ENCODE peak calls at places on chromosomes 13 and 19, in eight cellular contexts. One of them, this sample, is unnamed.

GRCh38 chr19:5131031-5131865 is 162.3 kb downstream of the KDM4B start:
- DNase-seq in caudate nucleus: no peak
- DNase-seq in lung: no peak
- DNase-seq in psoas muscle: no peak
- DNase-seq in nucleus accumbens: no peak
- DNase-seq in mesothelial cell of epicardium: no peak
- DNase-seq in activated CD4-positive, CD25-positive, alpha-beta regulatory T cell treated with anti-CD3 and anti-CD28 coated beads, Interleukin-2, amount 50 U/mL, for 72 hours: no peak
- DNase-seq in neural crest cell: no peak
- DNase-seq in this sample: no peak

GRCh38 chr13:90951663-90952062 is 395.8 kb upstream of the MIR17HG start:
- DNase-seq in neural crest cell: no peak
- DNase-seq in activated CD4-positive, CD25-positive, alpha-beta regulatory T cell treated with anti-CD3 and anti-CD28 coated beads, Interleukin-2, amount 50 U/mL, for 72 hours: no peak
- DNase-seq in lung: no peak
- DNase-seq in caudate nucleus: no peak
- DNase-seq in psoas muscle: no peak
- DNase-seq in mesothelial cell of epicardium: no peak
- DNase-seq in nucleus accumbens: no peak
- DNase-seq in this sample: no peak

GRCh38 chr13:18948664-18949488 is 232.7 kb downstream of the TUBA3C start:
- DNase-seq in caudate nucleus: no peak
- DNase-seq in mesothelial cell of epicardium: no peak
- DNase-seq in psoas muscle: no peak
- DNase-seq in lung: no peak
- DNase-seq in neural crest cell: no peak
- DNase-seq in activated CD4-positive, CD25-positive, alpha-beta regulatory T cell treated with anti-CD3 and anti-CD28 coated beads, Interleukin-2, amount 50 U/mL, for 72 hours: no peak
- DNase-seq in nucleus accumbens: no peak
- DNase-seq in this sample: no peak

GRCh38 chr13:109348514-109349340 is 437.7 kb downstream of the IRS2 start:
- DNase-seq in mesothelial cell of epicardium: no peak
- DNase-seq in lung: no peak
- DNase-seq in neural crest cell: no peak
- DNase-seq in caudate nucleus: no peak
- DNase-seq in activated CD4-positive, CD25-positive, alpha-beta regulatory T cell treated with anti-CD3 and anti-CD28 coated beads, Interleukin-2, amount 50 U/mL, for 72 hours: no peak
- DNase-seq in nucleus accumbens: no peak
- DNase-seq in psoas muscle: no peak
- DNase-seq in this sample: no peak

GRCh38 chr19:6733338-6734095 is 3.9 kb downstream of the GPR108 start:
- DNase-seq in psoas muscle: no peak
- DNase-seq in caudate nucleus: no peak
- DNase-seq in mesothelial cell of epicardium: no peak
- DNase-seq in lung: peak
- DNase-seq in nucleus accumbens: no peak
- DNase-seq in neural crest cell: no peak
- DNase-seq in activated CD4-positive, CD25-positive, alpha-beta regulatory T cell treated with anti-CD3 and anti-CD28 coated beads, Interleukin-2, amount 50 U/mL, for 72 hours: no peak
- DNase-seq in this sample: no peak

GRCh38 chr13:107124129-107124718 is 556.3 kb upstream of the ARGLU1 start:
- DNase-seq in psoas muscle: no peak
- DNase-seq in lung: no peak
- DNase-seq in caudate nucleus: no peak
- DNase-seq in activated CD4-positive, CD25-positive, alpha-beta regulatory T cell treated with anti-CD3 and anti-CD28 coated beads, Interleukin-2, amount 50 U/mL, for 72 hours: no peak
- DNase-seq in neural crest cell: no peak
- DNase-seq in nucleus accumbens: no peak
- DNase-seq in mesothelial cell of epicardium: no peak
- DNase-seq in this sample: no peak

GRCh38 chr19:2270157-2270571 is 11.8 kb downstream of the PEAK3 start:
- DNase-seq in psoas muscle: peak
- DNase-seq in nucleus accumbens: no peak
- DNase-seq in lung: peak
- DNase-seq in mesothelial cell of epicardium: no peak
- DNase-seq in caudate nucleus: no peak
- DNase-seq in activated CD4-positive, CD25-positive, alpha-beta regulatory T cell treated with anti-CD3 and anti-CD28 coated beads, Interleukin-2, amount 50 U/mL, for 72 hours: peak
- DNase-seq in neural crest cell: no peak
- DNase-seq in this sample: no peak

GRCh38 chr19:1555802-1556638 is 12.1 kb downstream of the MEX3D start:
- DNase-seq in psoas muscle: no peak
- DNase-seq in caudate nucleus: no peak
- DNase-seq in activated CD4-positive, CD25-positive, alpha-beta regulatory T cell treated with anti-CD3 and anti-CD28 coated beads, Interleukin-2, amount 50 U/mL, for 72 hours: no peak
- DNase-seq in neural crest cell: no peak
- DNase-seq in nucleus accumbens: no peak
- DNase-seq in mesothelial cell of epicardium: no peak
- DNase-seq in lung: no peak
- DNase-seq in this sample: no peak

GRCh38 chr13:99605417-99606321 is 104.4 kb downstream of the TM9SF2 start:
- DNase-seq in psoas muscle: peak
- DNase-seq in nucleus accumbens: no peak
- DNase-seq in lung: peak
- DNase-seq in neural crest cell: peak
- DNase-seq in caudate nucleus: no peak
- DNase-seq in activated CD4-positive, CD25-positive, alpha-beta regulatory T cell treated with anti-CD3 and anti-CD28 coated beads, Interleukin-2, amount 50 U/mL, for 72 hours: peak
- DNase-seq in mesothelial cell of epicardium: no peak
- DNase-seq in this sample: no peak

GRCh38 chr13:106061781-106062180 is 473.7 kb downstream of the EFNB2 start:
- DNase-seq in activated CD4-positive, CD25-positive, alpha-beta regulatory T cell treated with anti-CD3 and anti-CD28 coated beads, Interleukin-2, amount 50 U/mL, for 72 hours: no peak
- DNase-seq in psoas muscle: no peak
- DNase-seq in nucleus accumbens: no peak
- DNase-seq in mesothelial cell of epicardium: no peak
- DNase-seq in caudate nucleus: no peak
- DNase-seq in lung: no peak
- DNase-seq in neural crest cell: no peak
- DNase-seq in this sample: no peak

GRCh38 chr19:8057545-8058270 is 5.1 kb downstream of the CCL25 start:
- DNase-seq in psoas muscle: no peak
- DNase-seq in lung: no peak
- DNase-seq in caudate nucleus: no peak
- DNase-seq in activated CD4-positive, CD25-positive, alpha-beta regulatory T cell treated with anti-CD3 and anti-CD28 coated beads, Interleukin-2, amount 50 U/mL, for 72 hours: no peak
- DNase-seq in nucleus accumbens: no peak
- DNase-seq in mesothelial cell of epicardium: no peak
- DNase-seq in neural crest cell: no peak
- DNase-seq in this sample: no peak

GRCh38 chr19:3006075-3006767 is 22.9 kb downstream of the TLE2 start:
- DNase-seq in activated CD4-positive, CD25-positive, alpha-beta regulatory T cell treated with anti-CD3 and anti-CD28 coated beads, Interleukin-2, amount 50 U/mL, for 72 hours: peak
- DNase-seq in nucleus accumbens: no peak
- DNase-seq in neural crest cell: no peak
- DNase-seq in psoas muscle: no peak
- DNase-seq in mesothelial cell of epicardium: no peak
- DNase-seq in caudate nucleus: no peak
- DNase-seq in lung: no peak
- DNase-seq in this sample: no peak

GRCh38 chr13:49625392-49626137 is 2.7 kb upstream of the ARL11 start:
- DNase-seq in nucleus accumbens: no peak
- DNase-seq in lung: peak
- DNase-seq in activated CD4-positive, CD25-positive, alpha-beta regulatory T cell treated with anti-CD3 and anti-CD28 coated beads, Interleukin-2, amount 50 U/mL, for 72 hours: no peak
- DNase-seq in neural crest cell: no peak
- DNase-seq in mesothelial cell of epicardium: no peak
- DNase-seq in psoas muscle: peak
- DNase-seq in caudate nucleus: no peak
- DNase-seq in this sample: peak

GRCh38 chr13:46648166-46648607 is 95.2 kb downstream of the LRCH1 start:
- DNase-seq in mesothelial cell of epicardium: no peak
- DNase-seq in psoas muscle: no peak
- DNase-seq in nucleus accumbens: no peak
- DNase-seq in activated CD4-positive, CD25-positive, alpha-beta regulatory T cell treated with anti-CD3 and anti-CD28 coated beads, Interleukin-2, amount 50 U/mL, for 72 hours: no peak
- DNase-seq in caudate nucleus: no peak
- DNase-seq in lung: no peak
- DNase-seq in neural crest cell: peak
- DNase-seq in this sample: no peak

GRCh38 chr13:111861766-111862366 is 205.1 kb upstream of the SOX1 start:
- DNase-seq in caudate nucleus: no peak
- DNase-seq in mesothelial cell of epicardium: no peak
- DNase-seq in nucleus accumbens: no peak
- DNase-seq in psoas muscle: no peak
- DNase-seq in neural crest cell: no peak
- DNase-seq in activated CD4-positive, CD25-positive, alpha-beta regulatory T cell treated with anti-CD3 and anti-CD28 coated beads, Interleukin-2, amount 50 U/mL, for 72 hours: no peak
- DNase-seq in lung: no peak
- DNase-seq in this sample: no peak

GRCh38 chr19:37095859-37096258 is 17.6 kb downstream of the ZNF420 start:
- DNase-seq in caudate nucleus: no peak
- DNase-seq in nucleus accumbens: no peak
- DNase-seq in neural crest cell: no peak
- DNase-seq in psoas muscle: no peak
- DNase-seq in lung: no peak
- DNase-seq in mesothelial cell of epicardium: no peak
- DNase-seq in activated CD4-positive, CD25-positive, alpha-beta regulatory T cell treated with anti-CD3 and anti-CD28 coated beads, Interleukin-2, amount 50 U/mL, for 72 hours: no peak
- DNase-seq in this sample: no peak

GRCh38 chr13:96836733-96837132 is 157.5 kb downstream of the OXGR1 start:
- DNase-seq in nucleus accumbens: no peak
- DNase-seq in caudate nucleus: no peak
- DNase-seq in lung: no peak
- DNase-seq in mesothelial cell of epicardium: no peak
- DNase-seq in activated CD4-positive, CD25-positive, alpha-beta regulatory T cell treated with anti-CD3 and anti-CD28 coated beads, Interleukin-2, amount 50 U/mL, for 72 hours: no peak
- DNase-seq in psoas muscle: no peak
- DNase-seq in neural crest cell: no peak
- DNase-seq in this sample: no peak

GRCh38 chr19:3683405-3683865 is 16.8 kb downstream of the PIP5K1C start:
- DNase-seq in psoas muscle: no peak
- DNase-seq in mesothelial cell of epicardium: no peak
- DNase-seq in nucleus accumbens: no peak
- DNase-seq in neural crest cell: no peak
- DNase-seq in lung: no peak
- DNase-seq in activated CD4-positive, CD25-positive, alpha-beta regulatory T cell treated with anti-CD3 and anti-CD28 coated beads, Interleukin-2, amount 50 U/mL, for 72 hours: no peak
- DNase-seq in caudate nucleus: no peak
- DNase-seq in this sample: no peak

GRCh38 chr13:66443926-66444325 is 786.2 kb downstream of the PCDH9 start:
- DNase-seq in caudate nucleus: no peak
- DNase-seq in psoas muscle: no peak
- DNase-seq in lung: no peak
- DNase-seq in mesothelial cell of epicardium: no peak
- DNase-seq in activated CD4-positive, CD25-positive, alpha-beta regulatory T cell treated with anti-CD3 and anti-CD28 coated beads, Interleukin-2, amount 50 U/mL, for 72 hours: no peak
- DNase-seq in nucleus accumbens: no peak
- DNase-seq in neural crest cell: no peak
- DNase-seq in this sample: no peak

GRCh38 chr13:73683746-73684145 is 450.5 kb downstream of the KLF12 start:
- DNase-seq in caudate nucleus: no peak
- DNase-seq in lung: no peak
- DNase-seq in activated CD4-positive, CD25-positive, alpha-beta regulatory T cell treated with anti-CD3 and anti-CD28 coated beads, Interleukin-2, amount 50 U/mL, for 72 hours: no peak
- DNase-seq in neural crest cell: no peak
- DNase-seq in psoas muscle: no peak
- DNase-seq in nucleus accumbens: no peak
- DNase-seq in mesothelial cell of epicardium: no peak
- DNase-seq in this sample: no peak

GRCh38 chr19:7899751-7900352 is 3.8 kb upstream of the MAP2K7 start:
- DNase-seq in mesothelial cell of epicardium: no peak
- DNase-seq in caudate nucleus: no peak
- DNase-seq in nucleus accumbens: no peak
- DNase-seq in neural crest cell: no peak
- DNase-seq in lung: no peak
- DNase-seq in activated CD4-positive, CD25-positive, alpha-beta regulatory T cell treated with anti-CD3 and anti-CD28 coated beads, Interleukin-2, amount 50 U/mL, for 72 hours: no peak
- DNase-seq in psoas muscle: no peak
- DNase-seq in this sample: no peak

GRCh38 chr19:36997152-36997842 is 80.9 kb upstream of the ZNF420 start:
- DNase-seq in activated CD4-positive, CD25-positive, alpha-beta regulatory T cell treated with anti-CD3 and anti-CD28 coated beads, Interleukin-2, amount 50 U/mL, for 72 hours: no peak
- DNase-seq in nucleus accumbens: no peak
- DNase-seq in caudate nucleus: no peak
- DNase-seq in psoas muscle: no peak
- DNase-seq in neural crest cell: no peak
- DNase-seq in lung: no peak
- DNase-seq in mesothelial cell of epicardium: no peak
- DNase-seq in this sample: no peak

GRCh38 chr13:43797869-43798268 is 11.1 kb upstream of the ENOX1 start:
- DNase-seq in activated CD4-positive, CD25-positive, alpha-beta regulatory T cell treated with anti-CD3 and anti-CD28 coated beads, Interleukin-2, amount 50 U/mL, for 72 hours: no peak
- DNase-seq in neural crest cell: no peak
- DNase-seq in mesothelial cell of epicardium: no peak
- DNase-seq in caudate nucleus: no peak
- DNase-seq in psoas muscle: no peak
- DNase-seq in nucleus accumbens: no peak
- DNase-seq in lung: no peak
- DNase-seq in this sample: no peak

GRCh38 chr19:43318796-43319314 is 34.6 kb upstream of the CD177 start:
- DNase-seq in caudate nucleus: no peak
- DNase-seq in neural crest cell: no peak
- DNase-seq in activated CD4-positive, CD25-positive, alpha-beta regulatory T cell treated with anti-CD3 and anti-CD28 coated beads, Interleukin-2, amount 50 U/mL, for 72 hours: no peak
- DNase-seq in nucleus accumbens: no peak
- DNase-seq in mesothelial cell of epicardium: no peak
- DNase-seq in psoas muscle: no peak
- DNase-seq in lung: no peak
- DNase-seq in this sample: no peak

This sample was measured in H4.